ENCODE peak calls at places on chromosomes 4 and X, in seven cellular contexts. C, W, Y, Q, R, L and Z are unnamed samples.

GRCh38 chr4:186149872-186150271 is 41.5 kb upstream of the CYP4V2 start:
- DNase-seq in C (no peak), W (no peak), Y (peak), Q (no peak), R (peak), L (peak), Z (no peak)

GRCh38 chr4:155371432-155372043 is 5.2 kb downstream of the MAP9 start:
- DNase-seq in C (no peak), W (no peak), Y (peak), Q (no peak), R (no peak), L (peak), Z (no peak)

GRCh38 chr4:122602277-122603142 is 18.4 kb downstream of the IL21 start:
- DNase-seq in C (no peak), W (no peak), Y (peak), Q (no peak), R (no peak), L (peak), Z (no peak)

GRCh38 chrX:134734343-134735001 is 76.2 kb upstream of the PLAC1 start:
- DNase-seq in C (no peak), W (no peak), Y (no peak), Q (no peak), R (no peak), L (peak), Z (no peak)

GRCh38 chr4:123836919-123837605 is 440.5 kb downstream of the SPRY1 start:
- DNase-seq in C (no peak), W (no peak), Y (no peak), Q (no peak), R (no peak), L (no peak), Z (no peak)

GRCh38 chr4:184860018-184860530 is 34.3 kb upstream of the ACSL1 start:
- DNase-seq in C (no peak), W (no peak), Y (no peak), Q (no peak), R (no peak), L (no peak), Z (no peak)

GRCh38 chr4:150423503-150423902 is 158.4 kb upstream of the MAB21L2 start:
- DNase-seq in C (no peak), W (no peak), Y (no peak), Q (no peak), R (no peak), L (no peak), Z (no peak)

GRCh38 chrX:16822723-16823122 is 36.5 kb downstream of the TXLNG start:
- DNase-seq in C (no peak), W (no peak), Y (no peak), Q (no peak), R (no peak), L (no peak), Z (no peak)

GRCh38 chr4:161364681-161365080 is 799.1 kb downstream of the FSTL5 start:
- DNase-seq in C (no peak), W (no peak), Y (no peak), Q (no peak), R (no peak), L (no peak), Z (no peak)

GRCh38 chrX:23668335-23668734 is 1.0 kb downstream of the PRDX4 start:
- DNase-seq in C (no peak), W (no peak), Y (no peak), Q (no peak), R (no peak), L (no peak), Z (no peak)

GRCh38 chr4:97367878-97368277 is 775.4 kb downstream of the STPG2 start:
- DNase-seq in C (no peak), W (no peak), Y (no peak), Q (no peak), R (no peak), L (peak), Z (no peak)

GRCh38 chr4:7428261-7429068 is 6.3 kb downstream of the PSAPL1 start:
- DNase-seq in C (no peak), W (no peak), Y (no peak), Q (no peak), R (no peak), L (no peak), Z (no peak)

GRCh38 chrX:6226646-6227444 is 1.8 kb downstream of the NLGN4X start:
- DNase-seq in C (peak), W (no peak), Y (no peak), Q (peak), R (no peak), L (peak), Z (no peak)